ENCODE peak calls at places on chromosomes 12 and 14, in eight cellular contexts. One of them, this sample, is unnamed.

GRCh38 chr12:46524778-46525177 is 152.2 kb upstream of the SLC38A2 start:
- DNase-seq in mucosa of descending colon: peak
- DNase-seq in mesothelial cell of epicardium: peak
- DNase-seq in lower lobe of right lung: peak
- DNase-seq in heart left ventricle: peak
- DNase-seq in AG10803: peak
- DNase-seq in WTC11: no peak
- DNase-seq in breast epithelium: no peak
- DNase-seq in this sample: peak

GRCh38 chr12:55072093-55072492 is 52.3 kb downstream of the NEUROD4 start:
- DNase-seq in lower lobe of right lung: peak
- DNase-seq in AG10803: peak
- DNase-seq in heart left ventricle: peak
- DNase-seq in mesothelial cell of epicardium: no peak
- DNase-seq in mucosa of descending colon: peak
- DNase-seq in WTC11: peak
- DNase-seq in breast epithelium: no peak
- DNase-seq in this sample: no peak

GRCh38 chr12:70876952-70877351 is 43.6 kb downstream of the PTPRR start:
- DNase-seq in mesothelial cell of epicardium: no peak
- DNase-seq in AG10803: peak
- DNase-seq in heart left ventricle: no peak
- DNase-seq in lower lobe of right lung: no peak
- DNase-seq in breast epithelium: no peak
- DNase-seq in mucosa of descending colon: no peak
- DNase-seq in WTC11: no peak
- DNase-seq in this sample: no peak

GRCh38 chr14:38206689-38207088 is 1.0 kb upstream of the SSTR1 start:
- DNase-seq in WTC11: no peak
- DNase-seq in AG10803: no peak
- DNase-seq in heart left ventricle: no peak
- DNase-seq in breast epithelium: no peak
- DNase-seq in mesothelial cell of epicardium: no peak
- DNase-seq in mucosa of descending colon: no peak
- DNase-seq in lower lobe of right lung: no peak
- DNase-seq in this sample: no peak

GRCh38 chr14:55221186-55221585 is 29.8 kb upstream of the DLGAP5 start:
- DNase-seq in mucosa of descending colon: no peak
- DNase-seq in WTC11: no peak
- DNase-seq in heart left ventricle: no peak
- DNase-seq in mesothelial cell of epicardium: no peak
- DNase-seq in AG10803: peak
- DNase-seq in breast epithelium: no peak
- DNase-seq in lower lobe of right lung: no peak
- DNase-seq in this sample: no peak

GRCh38 chr14:99841436-99842071 is 48.3 kb downstream of the EML1 start:
- DNase-seq in WTC11: no peak
- DNase-seq in AG10803: no peak
- DNase-seq in mesothelial cell of epicardium: no peak
- DNase-seq in breast epithelium: no peak
- DNase-seq in heart left ventricle: peak
- DNase-seq in lower lobe of right lung: no peak
- DNase-seq in mucosa of descending colon: no peak
- DNase-seq in this sample: no peak

GRCh38 chr12:79858518-79858917 is 76.4 kb downstream of the PPP1R12A start:
- DNase-seq in mesothelial cell of epicardium: no peak
- DNase-seq in heart left ventricle: no peak
- DNase-seq in AG10803: peak
- DNase-seq in breast epithelium: no peak
- DNase-seq in mucosa of descending colon: no peak
- DNase-seq in lower lobe of right lung: no peak
- DNase-seq in WTC11: no peak
- DNase-seq in this sample: no peak

GRCh38 chr12:122669397-122670070 is 33.6 kb downstream of the HCAR2 start:
- DNase-seq in heart left ventricle: no peak
- DNase-seq in mesothelial cell of epicardium: no peak
- DNase-seq in mucosa of descending colon: no peak
- DNase-seq in WTC11: no peak
- DNase-seq in breast epithelium: no peak
- DNase-seq in AG10803: peak
- DNase-seq in lower lobe of right lung: no peak
- DNase-seq in this sample: peak

GRCh38 chr12:44976246-44976645 is 74.7 kb downstream of the DBX2 start:
- DNase-seq in mucosa of descending colon: no peak
- DNase-seq in AG10803: no peak
- DNase-seq in lower lobe of right lung: no peak
- DNase-seq in mesothelial cell of epicardium: no peak
- DNase-seq in WTC11: no peak
- DNase-seq in heart left ventricle: no peak
- DNase-seq in breast epithelium: no peak
- DNase-seq in this sample: no peak

GRCh38 chr12:44968960-44969359 is 81.9 kb downstream of the DBX2 start:
- DNase-seq in breast epithelium: no peak
- DNase-seq in heart left ventricle: no peak
- DNase-seq in mesothelial cell of epicardium: no peak
- DNase-seq in mucosa of descending colon: no peak
- DNase-seq in AG10803: no peak
- DNase-seq in WTC11: no peak
- DNase-seq in lower lobe of right lung: no peak
- DNase-seq in this sample: no peak

GRCh38 chr12:44972746-44973421 is 78.0 kb downstream of the DBX2 start:
- DNase-seq in AG10803: peak
- DNase-seq in mucosa of descending colon: no peak
- DNase-seq in lower lobe of right lung: no peak
- DNase-seq in mesothelial cell of epicardium: no peak
- DNase-seq in heart left ventricle: no peak
- DNase-seq in breast epithelium: no peak
- DNase-seq in WTC11: peak
- DNase-seq in this sample: no peak
- TF ChIP-seq CTCF in AG10803: peak
- TF ChIP-seq CTCF in mucosa of descending colon: no peak
- TF ChIP-seq CTCF in lower lobe of right lung: no peak
- TF ChIP-seq CTCF in mesothelial cell of epicardium: no peak
- TF ChIP-seq CTCF in heart left ventricle: no peak
- TF ChIP-seq CTCF in breast epithelium: peak
- TF ChIP-seq CTCF in WTC11: peak
- TF ChIP-seq CTCF in this sample: no peak

GRCh38 chr12:107622005-107622404 is 63.6 kb upstream of the PWP1 start:
- DNase-seq in breast epithelium: no peak
- DNase-seq in WTC11: peak
- DNase-seq in AG10803: peak
- DNase-seq in lower lobe of right lung: no peak
- DNase-seq in heart left ventricle: no peak
- DNase-seq in mesothelial cell of epicardium: no peak
- DNase-seq in mucosa of descending colon: no peak
- DNase-seq in this sample: no peak
- TF ChIP-seq CTCF in breast epithelium: peak
- TF ChIP-seq CTCF in WTC11: peak
- TF ChIP-seq CTCF in AG10803: peak
- TF ChIP-seq CTCF in lower lobe of right lung: peak
- TF ChIP-seq CTCF in heart left ventricle: no peak
- TF ChIP-seq CTCF in mesothelial cell of epicardium: peak
- TF ChIP-seq CTCF in mucosa of descending colon: no peak
- TF ChIP-seq CTCF in this sample: no peak

GRCh38 chr12:5430639-5431603 is 987 bp upstream of the NTF3 start:
- DNase-seq in lower lobe of right lung: no peak
- DNase-seq in WTC11: peak
- DNase-seq in mucosa of descending colon: no peak
- DNase-seq in AG10803: no peak
- DNase-seq in breast epithelium: no peak
- DNase-seq in heart left ventricle: no peak
- DNase-seq in mesothelial cell of epicardium: no peak
- DNase-seq in this sample: no peak

GRCh38 chr12:5429741-5430557 is 2.0 kb upstream of the NTF3 start:
- DNase-seq in breast epithelium: no peak
- DNase-seq in mucosa of descending colon: no peak
- DNase-seq in lower lobe of right lung: no peak
- DNase-seq in heart left ventricle: no peak
- DNase-seq in AG10803: no peak
- DNase-seq in WTC11: peak
- DNase-seq in mesothelial cell of epicardium: no peak
- DNase-seq in this sample: no peak

GRCh38 chr12:5432011-5432400 is at the start of gene NTF3:
- DNase-seq in AG10803: peak
- DNase-seq in mucosa of descending colon: no peak
- DNase-seq in heart left ventricle: no peak
- DNase-seq in lower lobe of right lung: no peak
- DNase-seq in breast epithelium: no peak
- DNase-seq in mesothelial cell of epicardium: peak
- DNase-seq in WTC11: peak
- DNase-seq in this sample: no peak

GRCh38 chr12:5433081-5433839 is 1.4 kb downstream of the NTF3 start:
- DNase-seq in breast epithelium: no peak
- DNase-seq in lower lobe of right lung: no peak
- DNase-seq in mucosa of descending colon: no peak
- DNase-seq in mesothelial cell of epicardium: no peak
- DNase-seq in AG10803: peak
- DNase-seq in WTC11: peak
- DNase-seq in heart left ventricle: peak
- DNase-seq in this sample: no peak

DNA sequence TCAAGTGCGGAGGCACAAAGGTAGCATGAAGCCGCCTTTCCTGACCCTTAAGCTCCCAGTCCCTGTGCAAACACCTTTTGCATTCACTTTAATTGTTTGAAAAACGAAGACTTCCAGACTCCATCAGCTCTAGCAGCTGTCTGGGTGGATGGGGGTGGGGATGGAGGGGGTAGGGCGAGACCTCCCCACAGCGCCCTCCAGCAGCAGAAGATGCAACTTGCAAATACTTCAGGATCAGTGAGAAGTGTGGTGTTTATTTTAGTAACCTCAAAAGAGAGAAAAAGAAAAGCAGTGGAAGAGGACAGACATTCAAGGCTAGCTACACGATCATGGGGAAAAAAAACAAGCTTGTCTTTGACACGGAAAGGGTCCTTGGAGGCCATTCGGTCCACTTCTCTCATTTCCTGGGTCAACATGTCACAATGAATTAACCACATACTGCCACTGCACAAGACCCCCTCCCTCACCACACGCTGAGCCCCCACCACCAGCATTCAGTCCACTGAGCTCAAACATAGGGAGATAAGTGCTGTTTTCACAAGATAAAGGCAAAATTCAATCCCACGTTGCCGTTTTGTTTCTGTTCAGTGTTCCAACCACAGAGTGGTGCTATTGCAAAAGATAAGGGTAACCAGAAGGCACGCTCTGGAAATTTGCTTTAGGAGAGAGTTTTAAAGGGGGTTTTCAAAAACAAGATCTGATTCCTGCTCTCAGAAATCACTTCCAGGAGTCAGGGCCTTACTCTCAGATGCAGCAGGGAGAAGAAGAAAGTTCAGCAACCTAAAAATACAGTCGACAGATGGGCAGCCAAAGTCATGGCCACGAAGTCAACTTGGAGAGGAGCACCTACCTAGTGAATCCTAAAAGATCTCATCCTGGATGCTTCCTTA is 3.3 kb upstream of the NTF3 start:
- DNase-seq in mucosa of descending colon: no peak
- DNase-seq in lower lobe of right lung: no peak
- DNase-seq in mesothelial cell of epicardium: no peak
- DNase-seq in WTC11: peak
- DNase-seq in heart left ventricle: no peak
- DNase-seq in AG10803: peak
- DNase-seq in breast epithelium: no peak
- DNase-seq in this sample: no peak
- TF ChIP-seq CTCF in mucosa of descending colon: no peak
- TF ChIP-seq CTCF in lower lobe of right lung: peak
- TF ChIP-seq CTCF in mesothelial cell of epicardium: peak
- TF ChIP-seq CTCF in WTC11: no peak
- TF ChIP-seq CTCF in heart left ventricle: peak
- TF ChIP-seq CTCF in AG10803: peak
- TF ChIP-seq CTCF in breast epithelium: peak
- TF ChIP-seq CTCF in this sample: no peak

GRCh38 chr12:90441431-90441830 is 513.5 kb downstream of the CCER1 start:
- DNase-seq in mucosa of descending colon: no peak
- DNase-seq in mesothelial cell of epicardium: no peak
- DNase-seq in lower lobe of right lung: no peak
- DNase-seq in WTC11: no peak
- DNase-seq in heart left ventricle: no peak
- DNase-seq in AG10803: no peak
- DNase-seq in breast epithelium: no peak
- DNase-seq in this sample: no peak
- TF ChIP-seq CTCF in mucosa of descending colon: no peak
- TF ChIP-seq CTCF in mesothelial cell of epicardium: peak
- TF ChIP-seq CTCF in lower lobe of right lung: no peak
- TF ChIP-seq CTCF in WTC11: no peak
- TF ChIP-seq CTCF in heart left ventricle: no peak
- TF ChIP-seq CTCF in AG10803: no peak
- TF ChIP-seq CTCF in breast epithelium: no peak
- TF ChIP-seq CTCF in this sample: no peak

DNA sequence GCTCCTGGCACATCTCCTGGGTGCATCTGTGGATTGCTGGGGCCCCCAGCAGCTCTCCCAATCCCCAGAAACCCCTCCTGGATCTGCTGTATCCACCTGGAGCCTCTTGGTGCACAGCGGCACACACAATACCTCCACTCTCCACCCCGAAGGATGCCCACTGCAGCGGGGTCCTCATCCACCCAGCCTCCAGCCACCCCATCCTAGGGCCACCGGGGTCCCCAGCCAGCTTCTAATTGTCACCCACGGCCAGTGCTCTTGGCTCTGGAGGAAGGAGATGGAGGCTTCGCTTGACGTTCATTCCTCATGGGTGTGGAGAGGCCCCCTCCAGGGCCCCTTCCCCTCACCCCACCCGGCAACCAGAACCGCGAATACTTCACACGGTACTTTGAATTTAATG is 31.6 kb upstream of the TMEM179 start:
- DNase-seq in heart left ventricle: no peak
- DNase-seq in lower lobe of right lung: no peak
- DNase-seq in mesothelial cell of epicardium: no peak
- DNase-seq in AG10803: no peak
- DNase-seq in WTC11: no peak
- DNase-seq in breast epithelium: no peak
- DNase-seq in mucosa of descending colon: no peak
- DNase-seq in this sample: no peak
- TF ChIP-seq CTCF in heart left ventricle: no peak
- TF ChIP-seq CTCF in lower lobe of right lung: no peak
- TF ChIP-seq CTCF in mesothelial cell of epicardium: no peak
- TF ChIP-seq CTCF in AG10803: no peak
- TF ChIP-seq CTCF in WTC11: no peak
- TF ChIP-seq CTCF in breast epithelium: no peak
- TF ChIP-seq CTCF in mucosa of descending colon: no peak
- TF ChIP-seq CTCF in this sample: no peak

GRCh38 chr12:119301367-119301766 is 33.2 kb upstream of the CCDC60 start:
- DNase-seq in WTC11: no peak
- DNase-seq in heart left ventricle: no peak
- DNase-seq in lower lobe of right lung: no peak
- DNase-seq in mucosa of descending colon: no peak
- DNase-seq in breast epithelium: no peak
- DNase-seq in mesothelial cell of epicardium: no peak
- DNase-seq in AG10803: no peak
- DNase-seq in this sample: no peak
- TF ChIP-seq CTCF in WTC11: no peak
- TF ChIP-seq CTCF in heart left ventricle: no peak
- TF ChIP-seq CTCF in lower lobe of right lung: no peak
- TF ChIP-seq CTCF in mucosa of descending colon: no peak
- TF ChIP-seq CTCF in breast epithelium: no peak
- TF ChIP-seq CTCF in mesothelial cell of epicardium: no peak
- TF ChIP-seq CTCF in AG10803: no peak
- TF ChIP-seq CTCF in this sample: no peak

This sample was measured in omental fat pad.